ENCODE peak calls at places on chromosome 14, in four cellular contexts. I is CD8-positive, alpha-beta memory T cell; U is stomach; Y is Panc1. J is an unnamed sample.

GRCh38 chr14:62002636-62003035 is 240.4 kb downstream of the SNAPC1 start:
- DNase-seq in Y (no peak), I (no peak), U (no peak), J (no peak)

GRCh38 chr14:20489093-20489994 is 16.0 kb upstream of the RNASE10 start:
- DNase-seq in Y (no peak), I (no peak), U (no peak), J (no peak)

GRCh38 chr14:95477411-95478089 is 38.9 kb downstream of the SYNE3 start:
- DNase-seq in Y (no peak), I (no peak), U (no peak), J (no peak)

GRCh38 chr14:77088645-77089044 is 9.4 kb upstream of the CIPC start:
- DNase-seq in Y (no peak), U (no peak), I (no peak), J (no peak)

GRCh38 chr14:105335735-105336476 is 21.4 kb downstream of the PACS2 start:
- DNase-seq in Y (no peak), I (no peak), U (no peak), J (peak)

GRCh38 chr14:100282766-100283419 is 23.4 kb downstream of the SLC25A29 start:
- DNase-seq in U (peak), Y (no peak), I (no peak), J (no peak)

GRCh38 chr14:32358781-32359180 is 29.7 kb downstream of the AKAP6 start:
- DNase-seq in U (no peak), I (no peak), Y (no peak), J (no peak)

GRCh38 chr14:96584199-96584906 is 82.2 kb downstream of the PAPOLA start:
- DNase-seq in I (no peak), U (no peak), Y (peak), J (no peak)

GRCh38 chr14:67962215-67962644 is 142.7 kb downstream of the RAD51B start:
- DNase-seq in I (no peak), Y (no peak), U (no peak), J (no peak)

GRCh38 chr14:90344285-90344684 is 12.5 kb upstream of the NRDE2 start:
- DNase-seq in U (no peak), I (no peak), Y (no peak), J (no peak)

GRCh38 chr14:52563120-52563519 is 10.5 kb downstream of the GPR137C start:
- DNase-seq in U (no peak), Y (no peak), I (no peak), J (no peak)

GRCh38 chr14:53791116-53791515 is 165.5 kb downstream of the BMP4 start:
- DNase-seq in I (no peak), U (no peak), Y (no peak), J (no peak)

GRCh38 chr14:33062881-33063280 is 124.2 kb downstream of the NPAS3 start:
- DNase-seq in Y (no peak), I (no peak), U (no peak), J (no peak)

GRCh38 chr14:94689985-94690400 is 77.8 kb downstream of the SERPINA3 start:
- DNase-seq in Y (no peak), I (no peak), U (no peak), J (no peak)

GRCh38 chr14:67413806-67414769 is 2.1 kb upstream of the PLEK2 start:
- DNase-seq in Y (no peak), I (no peak), U (no peak), J (no peak)

GRCh38 chr14:23171251-23171975 is 12.0 kb downstream of the SLC7A8 start:
- DNase-seq in Y (no peak), U (peak), I (no peak), J (no peak)

GRCh38 chr14:72521045-72521444 is 372.9 kb downstream of the DPF3 start:
- DNase-seq in U (no peak), Y (no peak), I (no peak), J (no peak)

GRCh38 chr14:51028851-51029754 is 65.8 kb downstream of the TRIM9 start:
- DNase-seq in I (no peak), Y (no peak), U (no peak), J (peak)

GRCh38 chr14:22737052-22737451 is 29.4 kb upstream of the OXA1L start:
- DNase-seq in Y (no peak), U (no peak), I (no peak), J (no peak)

GRCh38 chr14:89669209-89669608 is 252.2 kb upstream of the FOXN3 start:
- DNase-seq in Y (no peak), U (no peak), I (no peak), J (peak)

GRCh38 chr14:106691601-106692291 is 1165.4 kb downstream of the TMEM121 start:
- DNase-seq in Y (peak), I (peak), U (peak), J (no peak)

GRCh38 chr14:33451211-33451610 is 499.7 kb downstream of the EGLN3 start:
- DNase-seq in I (no peak), Y (no peak), U (no peak), J (no peak)

GRCh38 chr14:101022916-101023435 is 119.5 kb upstream of the RTL1 start:
- DNase-seq in I (no peak), Y (no peak), U (peak), J (no peak)

GRCh38 chr14:40199101-40199500 is 766.9 kb upstream of the FBXO33 start:
- DNase-seq in Y (no peak), U (no peak), I (no peak), J (no peak)

GRCh38 chr14:74290415-74290814 is 12.3 kb downstream of the ABCD4 start:
- DNase-seq in U (no peak), I (no peak), Y (no peak), J (no peak)

GRCh38 chr14:50944647-50945413 is 547 bp upstream of the PYGL start:
- DNase-seq in Y (no peak), I (no peak), U (peak), J (no peak)

GRCh38 chr14:99326041-99326710 is 54.2 kb upstream of the BCL11B start:
- DNase-seq in U (no peak), Y (no peak), I (no peak), J (no peak)

GRCh38 chr14:91350483-91350812 is 67.2 kb downstream of the CCDC88C start:
- DNase-seq in U (no peak), Y (no peak), I (no peak), J (no peak)
- H3K27ac ChIP-seq in U (peak), Y (peak), I (peak), J (peak)

GRCh38 chr14:59274991-59275391 is 86.5 kb downstream of the DAAM1 start:
- DNase-seq in Y (no peak), I (no peak), U (no peak), J (no peak)
- H3K27ac ChIP-seq in Y (peak), I (no peak), U (peak), J (no peak)

DNA sequence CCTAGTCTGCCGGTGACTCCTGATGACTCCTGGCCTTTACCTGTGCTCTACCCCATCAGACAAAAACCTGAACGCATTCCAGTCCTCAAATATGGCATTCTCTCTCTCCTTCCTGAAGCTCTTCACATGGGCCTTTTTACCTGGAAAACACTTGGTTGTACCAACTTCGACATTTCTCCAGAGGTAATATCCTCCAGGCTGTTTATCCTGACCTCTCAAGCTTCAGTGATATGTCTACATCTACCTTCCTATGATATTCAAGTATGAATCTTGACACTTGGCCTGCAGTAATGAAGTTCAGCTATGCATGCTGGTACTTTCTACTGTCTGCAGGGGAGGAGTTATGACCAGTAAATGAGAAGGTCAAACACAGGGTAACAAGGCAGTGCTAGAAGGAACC is 901.8 kb downstream of the VRK1 start:
- DNase-seq in I (no peak), U (no peak), Y (no peak), J (no peak)
- H3K27ac ChIP-seq in I (no peak), U (no peak), Y (no peak), J (no peak)

GRCh38 chr14:102415671-102416070 is 52.9 kb downstream of the TECPR2 start:
- DNase-seq in I (no peak), U (no peak), Y (no peak), J (peak)
- H3K27ac ChIP-seq in I (no peak), U (no peak), Y (no peak), J (peak)

GRCh38 chr14:68975667-68976066 is 3.4 kb downstream of the ACTN1 start:
- DNase-seq in Y (no peak), U (no peak), I (no peak), J (no peak)

GRCh38 chr14:68974759-68975347 is 4.2 kb downstream of the ACTN1 start:
- DNase-seq in Y (no peak), I (no peak), U (no peak), J (no peak)

GRCh38 chr14:68972507-68973272 is 6.4 kb downstream of the ACTN1 start:
- DNase-seq in I (no peak), U (no peak), Y (no peak), J (no peak)

GRCh38 chr14:68971411-68972035 is 7.6 kb downstream of the ACTN1 start:
- DNase-seq in U (no peak), I (no peak), Y (no peak), J (peak)

GRCh38 chr14:68973639-68974038 is 5.5 kb downstream of the ACTN1 start:
- DNase-seq in Y (no peak), I (no peak), U (no peak), J (no peak)
- H3K27ac ChIP-seq in Y (no peak), I (no peak), U (peak), J (peak)

J was measured in caudate nucleus.